ENCODE peak calls at places on chromosome 6, in six cellular contexts. Z is HCT116, C is OCI-LY7, M is hepatocyte, H is neural progenitor cell, R is SK-N-SH. D is an unnamed sample. For H3K9me3, the result is how much of the 10 kb centered on the place peaks cover.

GRCh38 chr6:158841358-158841757 is 22.2 kb upstream of the EZR start:
- DNase-seq in Z (no peak), C (no peak), M (no peak), H (no peak), R (no peak), D (no peak)

GRCh38 chr6:167827588-167828324 is 1.0 kb downstream of the AFDN start:
- DNase-seq in Z (no peak), C (peak), M (peak), H (peak), R (peak), D (peak)

GRCh38 chr6:3835055-3835731 is 14.0 kb upstream of the FAM50B start:
- DNase-seq in Z (no peak), C (no peak), M (peak), H (no peak), R (no peak), D (peak)

GRCh38 chr6:30748301-30748769 is 4.0 kb upstream of the IER3 start:
- DNase-seq in Z (no peak), C (no peak), M (no peak), H (no peak), R (no peak), D (no peak)

GRCh38 chr6:105786449-105786848 is 299.7 kb upstream of the PRDM1 start:
- DNase-seq in Z (no peak), C (no peak), M (no peak), H (no peak), R (no peak), D (no peak)

GRCh38 chr6:149560736-149561135 is 5.4 kb upstream of the GINM1 start:
- DNase-seq in Z (peak), C (peak), M (peak), H (peak), R (peak), D (peak)

GRCh38 chr6:166664135-166664534 is 37.1 kb upstream of the RPS6KA2 start:
- DNase-seq in Z (no peak), C (no peak), M (peak), H (no peak), R (no peak), D (no peak)

GRCh38 chr6:23174781-23175361 is 605.5 kb downstream of the HDGFL1 start:
- DNase-seq in Z (peak), C (no peak), M (no peak), H (no peak), R (no peak), D (peak)

GRCh38 chr6:135860361-135860760 is 8.9 kb downstream of the PDE7B start:
- DNase-seq in Z (no peak), C (no peak), M (no peak), H (no peak), R (no peak), D (no peak)

GRCh38 chr6:136640132-136640915 is 90.1 kb upstream of the MAP7 start:
- DNase-seq in Z (no peak), C (no peak), M (no peak), H (no peak), R (no peak), D (peak)

GRCh38 chr6:100078509-100078908 is 84.5 kb upstream of the MCHR2 start:
- DNase-seq in Z (peak), C (peak), M (peak), H (peak), R (peak), D (peak)

GRCh38 chr6:135419162-135419561 is 78.4 kb downstream of the AHI1 start:
- DNase-seq in Z (no peak), C (no peak), M (no peak), H (no peak), R (no peak), D (peak)

GRCh38 chr6:143555071-143555492 is 43.6 kb upstream of the FUCA2 start:
- DNase-seq in Z (no peak), C (no peak), M (no peak), H (no peak), R (peak), D (no peak)

GRCh38 chr6:25968769-25969168 is 6.2 kb downstream of the TRIM38 start:
- DNase-seq in Z (no peak), C (no peak), M (no peak), H (no peak), R (no peak), D (peak)

GRCh38 chr6:42618686-42619085 is 54.9 kb downstream of the UBR2 start:
- DNase-seq in Z (no peak), C (no peak), M (no peak), H (no peak), R (no peak), D (peak)

GRCh38 chr6:51495016-51495805 is 592.2 kb downstream of the PKHD1 start:
- DNase-seq in Z (no peak), C (no peak), M (no peak), H (peak), R (no peak), D (no peak)

GRCh38 chr6:106512048-106512957 is 117.0 kb downstream of the RTN4IP1 start:
- DNase-seq in Z (no peak), C (peak), M (peak), H (peak), R (peak), D (peak)

GRCh38 chr6:342832-343179 is 48.7 kb upstream of the IRF4 start:
- DNase-seq in Z (no peak), C (no peak), M (no peak), H (no peak), R (no peak), D (no peak)
- H3K9me3 ChIP-seq in Z (under half), C (under half), M (under half), H (under half), R (under half), D (under half)

GRCh38 chr6:139531716-139532115 is 157.3 kb upstream of the CITED2 start:
- DNase-seq in Z (no peak), C (no peak), M (no peak), H (no peak), R (no peak), D (no peak)

GRCh38 chr6:139531148-139531547 is 156.7 kb upstream of the CITED2 start:
- DNase-seq in Z (no peak), C (no peak), M (no peak), H (no peak), R (no peak), D (peak)

GRCh38 chr6:139533573-139534471 is 159.4 kb upstream of the CITED2 start:
- DNase-seq in Z (peak), C (no peak), M (peak), H (no peak), R (no peak), D (peak)

GRCh38 chr6:139533166-139533565 is 158.7 kb upstream of the CITED2 start:
- DNase-seq in Z (no peak), C (no peak), M (no peak), H (no peak), R (no peak), D (no peak)

DNA sequence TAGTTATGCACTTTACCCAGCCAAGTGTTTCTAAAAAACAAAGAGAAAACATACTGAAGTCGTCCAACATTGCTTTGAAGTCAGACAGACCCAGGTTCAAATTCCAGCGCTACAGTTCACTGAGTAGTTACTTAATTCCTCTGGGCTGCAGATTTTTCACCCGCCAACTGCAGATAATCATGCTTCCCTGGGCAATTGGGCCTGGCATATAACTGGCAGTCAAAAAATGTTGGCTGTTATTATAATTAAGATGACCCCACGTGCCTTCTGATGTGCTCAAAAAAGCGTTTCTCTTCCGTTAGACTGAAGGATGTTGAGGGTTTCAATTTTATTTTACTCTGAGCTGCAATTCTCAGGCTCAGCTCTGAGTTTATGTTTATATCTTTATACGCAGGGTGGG is 156.1 kb upstream of the CITED2 start:
- DNase-seq in Z (no peak), C (no peak), M (no peak), H (no peak), R (no peak), D (no peak)
- H2AFZ ChIP-seq in Z (no peak), C (no peak), M (no peak), H (no peak), R (peak), D (peak)

GRCh38 chr6:125818225-125818657 is 27.5 kb downstream of the NCOA7 start:
- DNase-seq in Z (no peak), C (no peak), M (no peak), H (no peak), R (no peak), D (peak)
- TF ChIP-seq EZH2phosphoT487 in Z (no peak), C (no peak), M (no peak), H (no peak), R (no peak), D (no peak)

GRCh38 chr6:315226-315625 is 22.9 kb downstream of the DUSP22 start:
- DNase-seq in Z (no peak), C (no peak), M (no peak), H (no peak), R (no peak), D (no peak)
- H3K9me3 ChIP-seq in Z (under half), C (under half), M (under half), H (under half), R (under half), D (under half)

GRCh38 chr6:37561361-37561760 is 61.7 kb upstream of the CCDC167 start:
- DNase-seq in Z (no peak), C (no peak), M (no peak), H (no peak), R (no peak), D (no peak)

GRCh38 chr6:37569999-37570776 is 70.5 kb upstream of the CCDC167 start:
- DNase-seq in Z (no peak), C (peak), M (no peak), H (peak), R (no peak), D (no peak)

GRCh38 chr6:37566209-37566859 is 66.6 kb upstream of the CCDC167 start:
- DNase-seq in Z (no peak), C (peak), M (peak), H (peak), R (peak), D (peak)

GRCh38 chr6:37569317-37569716 is 69.6 kb upstream of the CCDC167 start:
- DNase-seq in Z (no peak), C (no peak), M (no peak), H (no peak), R (no peak), D (no peak)

DNA sequence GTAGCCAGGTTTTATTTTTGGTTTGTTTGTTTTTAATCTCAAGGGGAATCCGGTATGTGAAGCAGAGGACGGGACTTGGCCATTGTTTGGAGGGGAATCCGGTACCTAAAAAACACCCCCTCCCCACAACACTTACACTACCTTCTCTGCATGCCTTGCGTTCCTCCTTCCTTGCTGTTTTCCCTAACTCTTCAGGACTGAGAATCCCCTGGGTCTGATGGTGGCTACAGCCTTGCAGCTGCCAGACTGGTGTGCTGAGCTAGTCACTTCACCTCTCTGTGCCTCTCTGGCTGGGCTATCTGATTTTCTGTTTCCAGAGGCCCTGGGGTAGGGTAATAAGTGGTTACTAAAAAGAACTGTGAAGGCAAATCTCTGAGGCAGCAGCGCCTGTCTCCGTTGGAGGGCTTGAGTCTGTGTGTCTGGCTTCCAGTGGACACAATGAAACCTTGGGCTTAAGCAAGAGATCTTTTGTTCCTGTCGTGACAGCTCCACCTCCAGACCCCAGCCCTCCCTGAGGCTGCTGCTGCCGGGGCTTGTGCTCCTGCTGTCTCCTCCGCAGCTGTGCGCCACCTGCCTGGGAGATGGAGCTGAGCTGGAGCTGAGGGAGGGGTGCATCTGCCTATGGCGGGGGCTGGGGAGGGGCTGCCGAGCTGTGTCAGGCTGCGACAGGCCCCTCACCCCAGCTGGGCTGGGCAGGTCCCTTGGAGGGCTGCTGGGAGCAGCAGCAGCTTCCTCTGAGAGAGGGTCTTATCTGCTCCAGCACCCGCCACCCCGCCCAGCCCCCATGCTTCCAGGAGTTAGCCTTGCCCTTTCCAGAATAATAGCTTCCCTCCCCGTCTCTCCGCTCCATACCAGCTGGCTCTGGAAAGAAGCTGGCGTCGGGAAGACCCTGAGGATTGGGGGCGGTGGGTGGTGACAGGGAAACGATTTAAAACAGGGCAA is 65.8 kb upstream of the CCDC167 start:
- DNase-seq in Z (no peak), C (no peak), M (peak), H (peak), R (peak), D (peak)
- H2AFZ ChIP-seq in Z (no peak), C (no peak), M (peak), H (no peak), R (peak), D (peak)

DNA sequence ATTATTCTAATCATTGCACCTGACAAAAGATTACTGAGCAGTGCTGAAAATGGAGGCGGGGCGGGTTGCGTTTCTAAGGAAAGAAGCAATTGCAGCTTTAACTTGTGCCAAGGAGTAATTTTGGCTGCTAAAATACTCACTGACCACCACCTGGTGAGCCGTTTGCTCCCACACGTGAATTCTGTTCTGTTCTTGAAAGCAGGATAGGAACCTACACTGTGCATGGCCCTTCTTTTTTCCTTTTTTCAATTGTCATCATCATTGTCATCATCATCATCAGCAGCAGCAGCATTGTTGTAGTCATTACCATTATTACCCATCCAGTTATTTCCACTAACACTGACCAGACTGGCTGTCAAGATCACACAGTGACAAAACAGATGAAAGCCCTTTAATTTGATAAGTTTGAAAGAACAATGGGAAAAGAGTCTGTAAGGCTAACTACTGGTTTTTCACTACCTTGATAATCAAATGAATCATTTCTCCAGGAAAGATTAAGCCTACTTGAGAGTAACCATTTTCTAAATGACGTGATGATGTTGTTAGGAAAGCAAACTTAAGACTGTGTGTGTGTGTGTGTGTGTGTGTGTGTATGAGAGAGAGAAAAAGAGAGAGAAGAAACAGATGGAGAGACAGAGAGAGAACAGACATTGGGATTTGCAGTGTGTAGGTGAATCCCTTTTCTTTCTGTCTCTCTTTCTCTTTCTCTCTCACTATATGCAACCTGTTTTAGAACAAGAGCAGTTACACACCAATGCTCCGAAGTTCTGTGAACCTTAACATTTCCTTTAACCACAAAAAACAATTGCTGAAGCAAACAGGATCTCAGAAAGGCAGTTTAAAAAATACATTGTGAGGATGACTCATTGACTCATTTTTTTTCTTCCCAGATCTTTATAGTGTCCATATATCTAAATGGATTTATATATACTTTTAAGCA is 3.7 kb downstream of the RIPOR2 start:
- DNase-seq in Z (no peak), C (peak), M (no peak), H (no peak), R (no peak), D (peak)
- TF ChIP-seq EZH2phosphoT487 in Z (no peak), C (no peak), M (no peak), H (no peak), R (no peak), D (no peak)